ENCODE peak calls at places on chromosome 3, in eight cellular contexts. One of them, this sample, is unnamed. For H3K4me1, the result is how much of the 10 kb centered on the place peaks cover.

GRCh38 chr3:127495821-127496220 is 94.7 kb downstream of the TPRA1 start:
- DNase-seq in stomach: no peak
- DNase-seq in ovary: no peak
- DNase-seq in uterus: no peak
- DNase-seq in HCT116: no peak
- DNase-seq in adrenal gland: no peak
- DNase-seq in heart left ventricle: no peak
- DNase-seq in right lobe of liver: no peak
- DNase-seq in this sample: no peak

GRCh38 chr3:159765025-159765859 is 223.4 kb upstream of the IL12A start:
- DNase-seq in right lobe of liver: peak
- DNase-seq in adrenal gland: peak
- DNase-seq in HCT116: peak
- DNase-seq in heart left ventricle: peak
- DNase-seq in ovary: peak
- DNase-seq in stomach: peak
- DNase-seq in uterus: peak
- DNase-seq in this sample: peak

GRCh38 chr3:125141596-125142417 is 70.7 kb downstream of the SLC12A8 start:
- DNase-seq in ovary: peak
- DNase-seq in heart left ventricle: peak
- DNase-seq in right lobe of liver: peak
- DNase-seq in stomach: peak
- DNase-seq in HCT116: no peak
- DNase-seq in uterus: peak
- DNase-seq in adrenal gland: peak
- DNase-seq in this sample: peak

GRCh38 chr3:187136936-187137335 is 2.4 kb downstream of the RPL39L start:
- DNase-seq in ovary: no peak
- DNase-seq in adrenal gland: no peak
- DNase-seq in heart left ventricle: no peak
- DNase-seq in uterus: no peak
- DNase-seq in right lobe of liver: no peak
- DNase-seq in stomach: no peak
- DNase-seq in HCT116: peak
- DNase-seq in this sample: no peak

GRCh38 chr3:45647148-45647619 is 42.0 kb upstream of the SACM1L start:
- DNase-seq in uterus: no peak
- DNase-seq in ovary: no peak
- DNase-seq in HCT116: no peak
- DNase-seq in adrenal gland: no peak
- DNase-seq in right lobe of liver: no peak
- DNase-seq in heart left ventricle: no peak
- DNase-seq in stomach: no peak
- DNase-seq in this sample: no peak

GRCh38 chr3:108552267-108553159 is 36.7 kb downstream of the CIP2A start:
- DNase-seq in heart left ventricle: no peak
- DNase-seq in adrenal gland: no peak
- DNase-seq in uterus: no peak
- DNase-seq in right lobe of liver: no peak
- DNase-seq in HCT116: peak
- DNase-seq in stomach: no peak
- DNase-seq in ovary: no peak
- DNase-seq in this sample: no peak

GRCh38 chr3:177109688-177110087 is 87.6 kb downstream of the TBL1XR1 start:
- DNase-seq in right lobe of liver: no peak
- DNase-seq in adrenal gland: no peak
- DNase-seq in stomach: no peak
- DNase-seq in HCT116: no peak
- DNase-seq in ovary: no peak
- DNase-seq in heart left ventricle: no peak
- DNase-seq in uterus: no peak
- DNase-seq in this sample: no peak

GRCh38 chr3:4809970-4810369 is 169.3 kb upstream of the BHLHE40 start:
- DNase-seq in stomach: no peak
- DNase-seq in ovary: no peak
- DNase-seq in right lobe of liver: no peak
- DNase-seq in heart left ventricle: no peak
- DNase-seq in HCT116: no peak
- DNase-seq in uterus: no peak
- DNase-seq in adrenal gland: no peak
- DNase-seq in this sample: no peak

GRCh38 chr3:143693506-143693905 is 154.8 kb downstream of the SLC9A9 start:
- DNase-seq in right lobe of liver: no peak
- DNase-seq in stomach: no peak
- DNase-seq in heart left ventricle: no peak
- DNase-seq in ovary: no peak
- DNase-seq in adrenal gland: no peak
- DNase-seq in HCT116: no peak
- DNase-seq in uterus: no peak
- DNase-seq in this sample: no peak

GRCh38 chr3:13896473-13897154 is 16.7 kb upstream of the WNT7A start:
- DNase-seq in heart left ventricle: no peak
- DNase-seq in right lobe of liver: no peak
- DNase-seq in adrenal gland: peak
- DNase-seq in ovary: peak
- DNase-seq in uterus: peak
- DNase-seq in stomach: peak
- DNase-seq in HCT116: peak
- DNase-seq in this sample: peak

GRCh38 chr3:183619020-183619419 is 16.4 kb upstream of the KLHL24 start:
- DNase-seq in uterus: no peak
- DNase-seq in ovary: no peak
- DNase-seq in right lobe of liver: no peak
- DNase-seq in HCT116: no peak
- DNase-seq in stomach: no peak
- DNase-seq in adrenal gland: no peak
- DNase-seq in heart left ventricle: no peak
- DNase-seq in this sample: no peak

GRCh38 chr3:67381667-67382272 is 272.6 kb downstream of the SUCLG2 start:
- DNase-seq in stomach: no peak
- DNase-seq in right lobe of liver: no peak
- DNase-seq in ovary: no peak
- DNase-seq in uterus: no peak
- DNase-seq in HCT116: no peak
- DNase-seq in adrenal gland: no peak
- DNase-seq in heart left ventricle: no peak
- DNase-seq in this sample: no peak

GRCh38 chr3:66023728-66024390 is 14.9 kb downstream of the MAGI1 start:
- DNase-seq in ovary: no peak
- DNase-seq in adrenal gland: no peak
- DNase-seq in stomach: no peak
- DNase-seq in right lobe of liver: no peak
- DNase-seq in HCT116: no peak
- DNase-seq in heart left ventricle: no peak
- DNase-seq in uterus: no peak
- DNase-seq in this sample: no peak

GRCh38 chr3:108018552-108018951 is 72.3 kb downstream of the CD47 start:
- DNase-seq in ovary: no peak
- DNase-seq in right lobe of liver: no peak
- DNase-seq in HCT116: no peak
- DNase-seq in uterus: no peak
- DNase-seq in adrenal gland: no peak
- DNase-seq in stomach: no peak
- DNase-seq in heart left ventricle: no peak
- DNase-seq in this sample: no peak

GRCh38 chr3:101252307-101252706 is 68.1 kb downstream of the IMPG2 start:
- DNase-seq in right lobe of liver: no peak
- DNase-seq in adrenal gland: no peak
- DNase-seq in ovary: no peak
- DNase-seq in uterus: no peak
- DNase-seq in stomach: no peak
- DNase-seq in heart left ventricle: no peak
- DNase-seq in HCT116: no peak
- DNase-seq in this sample: no peak

GRCh38 chr3:139846729-139847128 is 88.3 kb upstream of the CLSTN2 start:
- DNase-seq in adrenal gland: no peak
- DNase-seq in HCT116: no peak
- DNase-seq in uterus: no peak
- DNase-seq in ovary: no peak
- DNase-seq in heart left ventricle: no peak
- DNase-seq in right lobe of liver: no peak
- DNase-seq in stomach: no peak
- DNase-seq in this sample: no peak

GRCh38 chr3:48848816-48849515 is 1.3 kb upstream of the PRKAR2A start:
- DNase-seq in right lobe of liver: no peak
- DNase-seq in ovary: peak
- DNase-seq in HCT116: no peak
- DNase-seq in uterus: no peak
- DNase-seq in adrenal gland: no peak
- DNase-seq in stomach: no peak
- DNase-seq in heart left ventricle: no peak
- DNase-seq in this sample: no peak

GRCh38 chr3:104816008-104816407 is 550.7 kb upstream of the ALCAM start:
- DNase-seq in stomach: no peak
- DNase-seq in heart left ventricle: no peak
- DNase-seq in HCT116: no peak
- DNase-seq in ovary: no peak
- DNase-seq in adrenal gland: no peak
- DNase-seq in right lobe of liver: no peak
- DNase-seq in uterus: no peak
- DNase-seq in this sample: no peak

GRCh38 chr3:11009898-11010297 is 17.4 kb downstream of the SLC6A1 start:
- DNase-seq in HCT116: no peak
- DNase-seq in heart left ventricle: no peak
- DNase-seq in stomach: no peak
- DNase-seq in adrenal gland: no peak
- DNase-seq in ovary: no peak
- DNase-seq in right lobe of liver: no peak
- DNase-seq in uterus: no peak
- DNase-seq in this sample: no peak

GRCh38 chr3:173287361-173287760 is 110.2 kb upstream of the NLGN1 start:
- DNase-seq in ovary: no peak
- DNase-seq in heart left ventricle: no peak
- DNase-seq in stomach: no peak
- DNase-seq in HCT116: no peak
- DNase-seq in right lobe of liver: no peak
- DNase-seq in uterus: no peak
- DNase-seq in adrenal gland: no peak
- DNase-seq in this sample: no peak

GRCh38 chr3:128071771-128072453 is 19.7 kb downstream of the SEC61A1 start:
- DNase-seq in stomach: no peak
- DNase-seq in right lobe of liver: no peak
- DNase-seq in uterus: no peak
- DNase-seq in ovary: no peak
- DNase-seq in adrenal gland: no peak
- DNase-seq in HCT116: no peak
- DNase-seq in heart left ventricle: no peak
- DNase-seq in this sample: no peak

GRCh38 chr3:141231101-141231922 is at the start of gene PXYLP1:
- DNase-seq in heart left ventricle: peak
- DNase-seq in HCT116: peak
- DNase-seq in uterus: peak
- DNase-seq in adrenal gland: peak
- DNase-seq in stomach: peak
- DNase-seq in ovary: peak
- DNase-seq in right lobe of liver: peak
- DNase-seq in this sample: peak
- TF ChIP-seq POLR2A in heart left ventricle: no peak
- TF ChIP-seq POLR2A in HCT116: peak
- TF ChIP-seq POLR2A in uterus: peak
- TF ChIP-seq POLR2A in adrenal gland: peak
- TF ChIP-seq POLR2A in stomach: no peak
- TF ChIP-seq POLR2A in ovary: peak
- TF ChIP-seq POLR2A in right lobe of liver: peak
- TF ChIP-seq POLR2A in this sample: peak

GRCh38 chr3:30684361-30684760 is 78.0 kb downstream of the TGFBR2 start:
- DNase-seq in HCT116: no peak
- DNase-seq in right lobe of liver: no peak
- DNase-seq in stomach: no peak
- DNase-seq in heart left ventricle: no peak
- DNase-seq in ovary: no peak
- DNase-seq in adrenal gland: no peak
- DNase-seq in uterus: no peak
- DNase-seq in this sample: no peak
- H3K4me1 ChIP-seq in HCT116: half or more
- H3K4me1 ChIP-seq in right lobe of liver: under half
- H3K4me1 ChIP-seq in stomach: half or more
- H3K4me1 ChIP-seq in heart left ventricle: half or more
- H3K4me1 ChIP-seq in ovary: under half
- H3K4me1 ChIP-seq in adrenal gland: half or more
- H3K4me1 ChIP-seq in uterus: half or more
- H3K4me1 ChIP-seq in this sample: half or more

GRCh38 chr3:169234595-169234994 is 428.9 kb downstream of the MECOM start:
- DNase-seq in HCT116: no peak
- DNase-seq in uterus: no peak
- DNase-seq in adrenal gland: no peak
- DNase-seq in heart left ventricle: no peak
- DNase-seq in ovary: no peak
- DNase-seq in stomach: no peak
- DNase-seq in right lobe of liver: no peak
- DNase-seq in this sample: no peak

GRCh38 chr3:169228522-169228921 is 435.0 kb downstream of the MECOM start:
- DNase-seq in heart left ventricle: no peak
- DNase-seq in stomach: no peak
- DNase-seq in ovary: no peak
- DNase-seq in adrenal gland: no peak
- DNase-seq in right lobe of liver: no peak
- DNase-seq in HCT116: no peak
- DNase-seq in uterus: no peak
- DNase-seq in this sample: no peak

GRCh38 chr3:169237181-169237580 is 426.3 kb downstream of the MECOM start:
- DNase-seq in ovary: no peak
- DNase-seq in stomach: no peak
- DNase-seq in HCT116: no peak
- DNase-seq in adrenal gland: no peak
- DNase-seq in uterus: no peak
- DNase-seq in right lobe of liver: no peak
- DNase-seq in heart left ventricle: no peak
- DNase-seq in this sample: no peak

GRCh38 chr3:169236662-169237174 is 426.8 kb downstream of the MECOM start:
- DNase-seq in adrenal gland: no peak
- DNase-seq in ovary: no peak
- DNase-seq in right lobe of liver: no peak
- DNase-seq in HCT116: no peak
- DNase-seq in uterus: no peak
- DNase-seq in heart left ventricle: no peak
- DNase-seq in stomach: no peak
- DNase-seq in this sample: no peak

DNA sequence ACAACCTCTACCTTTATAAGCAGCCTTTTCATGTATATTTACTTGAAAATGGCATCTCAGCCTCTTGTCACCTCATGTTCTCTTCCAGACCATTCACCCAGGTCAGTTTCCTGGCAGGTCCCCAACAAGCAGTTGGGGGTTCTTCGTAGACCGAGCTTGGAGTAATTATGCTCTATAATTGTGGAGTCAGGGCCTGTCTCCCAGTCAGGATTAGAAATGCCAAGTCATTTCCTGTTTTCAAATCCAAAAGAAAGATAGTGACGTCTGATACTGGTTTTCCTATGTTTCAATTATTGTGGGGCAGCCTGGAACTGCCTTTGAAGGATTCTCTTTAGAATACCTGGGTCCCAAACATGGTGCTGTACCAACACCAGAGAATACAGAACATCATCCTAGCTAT is 430.6 kb downstream of the MECOM start:
- DNase-seq in adrenal gland: no peak
- DNase-seq in ovary: no peak
- DNase-seq in uterus: no peak
- DNase-seq in heart left ventricle: no peak
- DNase-seq in stomach: no peak
- DNase-seq in right lobe of liver: no peak
- DNase-seq in HCT116: no peak
- DNase-seq in this sample: no peak
- TF ChIP-seq POLR2A in adrenal gland: no peak
- TF ChIP-seq POLR2A in ovary: no peak
- TF ChIP-seq POLR2A in uterus: no peak
- TF ChIP-seq POLR2A in heart left ventricle: no peak
- TF ChIP-seq POLR2A in stomach: no peak
- TF ChIP-seq POLR2A in right lobe of liver: no peak
- TF ChIP-seq POLR2A in HCT116: no peak
- TF ChIP-seq POLR2A in this sample: no peak

GRCh38 chr3:51389423-51390183 is 1.5 kb upstream of the RBM15B start:
- DNase-seq in adrenal gland: peak
- DNase-seq in ovary: no peak
- DNase-seq in right lobe of liver: peak
- DNase-seq in HCT116: no peak
- DNase-seq in uterus: no peak
- DNase-seq in heart left ventricle: no peak
- DNase-seq in stomach: peak
- DNase-seq in this sample: peak
- H3K4me1 ChIP-seq in adrenal gland: half or more
- H3K4me1 ChIP-seq in ovary: under half
- H3K4me1 ChIP-seq in right lobe of liver: under half
- H3K4me1 ChIP-seq in HCT116: under half
- H3K4me1 ChIP-seq in uterus: under half
- H3K4me1 ChIP-seq in heart left ventricle: under half
- H3K4me1 ChIP-seq in stomach: half or more
- H3K4me1 ChIP-seq in this sample: half or more

This sample was measured in gastrocnemius medialis.